ENCODE peak calls at places on chromosomes 12 and 14, in four cellular contexts. One of them, this sample, is unnamed.

GRCh38 chr14:35827678-35828472 is 1.7 kb downstream of the BRMS1L start:
- DNase-seq in activated T-helper 1 cell treated with anti-CD3 and anti-CD28 coated beads, Interleukin-12 subunit alpha, Interleukin-12 subunit beta, Interleukin-2, Interleukin-4 antibody, amounts not matched to agents 30 ng/mL and 10 ng/mL and 1 ng/mL, durations not matched to agents 14 hours and 24 hours and 36 hours: no peak
- DNase-seq in activated naive CD8-positive, alpha-beta T cell treated with anti-CD3 and anti-CD28 coated beads, Interleukin-2, amount 50 U/mL, for 24 hours: no peak
- DNase-seq in CD14-positive monocyte: no peak
- DNase-seq in this sample: no peak

GRCh38 chr14:83483063-83483462 is 1949.4 kb upstream of the SEL1L start:
- DNase-seq in activated T-helper 1 cell treated with anti-CD3 and anti-CD28 coated beads, Interleukin-12 subunit alpha, Interleukin-12 subunit beta, Interleukin-2, Interleukin-4 antibody, amounts not matched to agents 30 ng/mL and 10 ng/mL and 1 ng/mL, durations not matched to agents 14 hours and 24 hours and 36 hours: no peak
- DNase-seq in activated naive CD8-positive, alpha-beta T cell treated with anti-CD3 and anti-CD28 coated beads, Interleukin-2, amount 50 U/mL, for 24 hours: no peak
- DNase-seq in CD14-positive monocyte: no peak
- DNase-seq in this sample: no peak

GRCh38 chr14:32469388-32470160 is 140.5 kb downstream of the AKAP6 start:
- DNase-seq in activated T-helper 1 cell treated with anti-CD3 and anti-CD28 coated beads, Interleukin-12 subunit alpha, Interleukin-12 subunit beta, Interleukin-2, Interleukin-4 antibody, amounts not matched to agents 30 ng/mL and 10 ng/mL and 1 ng/mL, durations not matched to agents 14 hours and 24 hours and 36 hours: no peak
- DNase-seq in activated naive CD8-positive, alpha-beta T cell treated with anti-CD3 and anti-CD28 coated beads, Interleukin-2, amount 50 U/mL, for 24 hours: no peak
- DNase-seq in CD14-positive monocyte: no peak
- DNase-seq in this sample: no peak

GRCh38 chr12:46402861-46403731 is 30.5 kb upstream of the SLC38A2 start:
- DNase-seq in activated T-helper 1 cell treated with anti-CD3 and anti-CD28 coated beads, Interleukin-12 subunit alpha, Interleukin-12 subunit beta, Interleukin-2, Interleukin-4 antibody, amounts not matched to agents 30 ng/mL and 10 ng/mL and 1 ng/mL, durations not matched to agents 14 hours and 24 hours and 36 hours: no peak
- DNase-seq in activated naive CD8-positive, alpha-beta T cell treated with anti-CD3 and anti-CD28 coated beads, Interleukin-2, amount 50 U/mL, for 24 hours: no peak
- DNase-seq in CD14-positive monocyte: no peak
- DNase-seq in this sample: no peak

GRCh38 chr14:91063119-91063518 is 2.7 kb upstream of the RPS6KA5 start:
- DNase-seq in activated T-helper 1 cell treated with anti-CD3 and anti-CD28 coated beads, Interleukin-12 subunit alpha, Interleukin-12 subunit beta, Interleukin-2, Interleukin-4 antibody, amounts not matched to agents 30 ng/mL and 10 ng/mL and 1 ng/mL, durations not matched to agents 14 hours and 24 hours and 36 hours: peak
- DNase-seq in activated naive CD8-positive, alpha-beta T cell treated with anti-CD3 and anti-CD28 coated beads, Interleukin-2, amount 50 U/mL, for 24 hours: no peak
- DNase-seq in CD14-positive monocyte: no peak
- DNase-seq in this sample: peak

GRCh38 chr12:79331870-79332269 is 358.9 kb downstream of the PAWR start:
- DNase-seq in activated T-helper 1 cell treated with anti-CD3 and anti-CD28 coated beads, Interleukin-12 subunit alpha, Interleukin-12 subunit beta, Interleukin-2, Interleukin-4 antibody, amounts not matched to agents 30 ng/mL and 10 ng/mL and 1 ng/mL, durations not matched to agents 14 hours and 24 hours and 36 hours: no peak
- DNase-seq in activated naive CD8-positive, alpha-beta T cell treated with anti-CD3 and anti-CD28 coated beads, Interleukin-2, amount 50 U/mL, for 24 hours: no peak
- DNase-seq in CD14-positive monocyte: no peak
- DNase-seq in this sample: no peak

GRCh38 chr12:3604750-3605638 is 114.0 kb downstream of the PRMT8 start:
- DNase-seq in activated T-helper 1 cell treated with anti-CD3 and anti-CD28 coated beads, Interleukin-12 subunit alpha, Interleukin-12 subunit beta, Interleukin-2, Interleukin-4 antibody, amounts not matched to agents 30 ng/mL and 10 ng/mL and 1 ng/mL, durations not matched to agents 14 hours and 24 hours and 36 hours: no peak
- DNase-seq in activated naive CD8-positive, alpha-beta T cell treated with anti-CD3 and anti-CD28 coated beads, Interleukin-2, amount 50 U/mL, for 24 hours: no peak
- DNase-seq in CD14-positive monocyte: no peak
- DNase-seq in this sample: no peak

GRCh38 chr12:124940393-124941169 is 26.1 kb upstream of the UBC start:
- DNase-seq in activated T-helper 1 cell treated with anti-CD3 and anti-CD28 coated beads, Interleukin-12 subunit alpha, Interleukin-12 subunit beta, Interleukin-2, Interleukin-4 antibody, amounts not matched to agents 30 ng/mL and 10 ng/mL and 1 ng/mL, durations not matched to agents 14 hours and 24 hours and 36 hours: peak
- DNase-seq in activated naive CD8-positive, alpha-beta T cell treated with anti-CD3 and anti-CD28 coated beads, Interleukin-2, amount 50 U/mL, for 24 hours: peak
- DNase-seq in CD14-positive monocyte: peak
- DNase-seq in this sample: no peak

GRCh38 chr14:103880986-103881926 is 33.9 kb upstream of the PPP1R13B start:
- DNase-seq in activated T-helper 1 cell treated with anti-CD3 and anti-CD28 coated beads, Interleukin-12 subunit alpha, Interleukin-12 subunit beta, Interleukin-2, Interleukin-4 antibody, amounts not matched to agents 30 ng/mL and 10 ng/mL and 1 ng/mL, durations not matched to agents 14 hours and 24 hours and 36 hours: no peak
- DNase-seq in activated naive CD8-positive, alpha-beta T cell treated with anti-CD3 and anti-CD28 coated beads, Interleukin-2, amount 50 U/mL, for 24 hours: no peak
- DNase-seq in CD14-positive monocyte: no peak
- DNase-seq in this sample: no peak

GRCh38 chr14:59098377-59098776 is 90.1 kb upstream of the DAAM1 start:
- DNase-seq in activated T-helper 1 cell treated with anti-CD3 and anti-CD28 coated beads, Interleukin-12 subunit alpha, Interleukin-12 subunit beta, Interleukin-2, Interleukin-4 antibody, amounts not matched to agents 30 ng/mL and 10 ng/mL and 1 ng/mL, durations not matched to agents 14 hours and 24 hours and 36 hours: no peak
- DNase-seq in activated naive CD8-positive, alpha-beta T cell treated with anti-CD3 and anti-CD28 coated beads, Interleukin-2, amount 50 U/mL, for 24 hours: no peak
- DNase-seq in CD14-positive monocyte: no peak
- DNase-seq in this sample: no peak

GRCh38 chr12:18752280-18752920 is 14.5 kb downstream of the CAPZA3 start:
- DNase-seq in activated T-helper 1 cell treated with anti-CD3 and anti-CD28 coated beads, Interleukin-12 subunit alpha, Interleukin-12 subunit beta, Interleukin-2, Interleukin-4 antibody, amounts not matched to agents 30 ng/mL and 10 ng/mL and 1 ng/mL, durations not matched to agents 14 hours and 24 hours and 36 hours: no peak
- DNase-seq in activated naive CD8-positive, alpha-beta T cell treated with anti-CD3 and anti-CD28 coated beads, Interleukin-2, amount 50 U/mL, for 24 hours: no peak
- DNase-seq in CD14-positive monocyte: no peak
- DNase-seq in this sample: no peak

GRCh38 chr12:71846322-71846940 is 6.9 kb downstream of the TBC1D15 start:
- DNase-seq in activated T-helper 1 cell treated with anti-CD3 and anti-CD28 coated beads, Interleukin-12 subunit alpha, Interleukin-12 subunit beta, Interleukin-2, Interleukin-4 antibody, amounts not matched to agents 30 ng/mL and 10 ng/mL and 1 ng/mL, durations not matched to agents 14 hours and 24 hours and 36 hours: no peak
- DNase-seq in activated naive CD8-positive, alpha-beta T cell treated with anti-CD3 and anti-CD28 coated beads, Interleukin-2, amount 50 U/mL, for 24 hours: no peak
- DNase-seq in CD14-positive monocyte: no peak
- DNase-seq in this sample: no peak

GRCh38 chr12:85874064-85874463 is at the start of gene NTS:
- DNase-seq in activated T-helper 1 cell treated with anti-CD3 and anti-CD28 coated beads, Interleukin-12 subunit alpha, Interleukin-12 subunit beta, Interleukin-2, Interleukin-4 antibody, amounts not matched to agents 30 ng/mL and 10 ng/mL and 1 ng/mL, durations not matched to agents 14 hours and 24 hours and 36 hours: no peak
- DNase-seq in activated naive CD8-positive, alpha-beta T cell treated with anti-CD3 and anti-CD28 coated beads, Interleukin-2, amount 50 U/mL, for 24 hours: no peak
- DNase-seq in CD14-positive monocyte: no peak
- DNase-seq in this sample: no peak

GRCh38 chr12:70555081-70555480 is 82.1 kb downstream of the PTPRB start:
- DNase-seq in activated T-helper 1 cell treated with anti-CD3 and anti-CD28 coated beads, Interleukin-12 subunit alpha, Interleukin-12 subunit beta, Interleukin-2, Interleukin-4 antibody, amounts not matched to agents 30 ng/mL and 10 ng/mL and 1 ng/mL, durations not matched to agents 14 hours and 24 hours and 36 hours: no peak
- DNase-seq in activated naive CD8-positive, alpha-beta T cell treated with anti-CD3 and anti-CD28 coated beads, Interleukin-2, amount 50 U/mL, for 24 hours: no peak
- DNase-seq in CD14-positive monocyte: no peak
- DNase-seq in this sample: no peak

GRCh38 chr14:22657861-22658260 is 13.7 kb upstream of the OR6J1 start:
- DNase-seq in activated T-helper 1 cell treated with anti-CD3 and anti-CD28 coated beads, Interleukin-12 subunit alpha, Interleukin-12 subunit beta, Interleukin-2, Interleukin-4 antibody, amounts not matched to agents 30 ng/mL and 10 ng/mL and 1 ng/mL, durations not matched to agents 14 hours and 24 hours and 36 hours: no peak
- DNase-seq in activated naive CD8-positive, alpha-beta T cell treated with anti-CD3 and anti-CD28 coated beads, Interleukin-2, amount 50 U/mL, for 24 hours: no peak
- DNase-seq in CD14-positive monocyte: no peak
- DNase-seq in this sample: no peak

GRCh38 chr12:56521590-56522371 is at the start of gene RBMS2:
- DNase-seq in activated T-helper 1 cell treated with anti-CD3 and anti-CD28 coated beads, Interleukin-12 subunit alpha, Interleukin-12 subunit beta, Interleukin-2, Interleukin-4 antibody, amounts not matched to agents 30 ng/mL and 10 ng/mL and 1 ng/mL, durations not matched to agents 14 hours and 24 hours and 36 hours: peak
- DNase-seq in activated naive CD8-positive, alpha-beta T cell treated with anti-CD3 and anti-CD28 coated beads, Interleukin-2, amount 50 U/mL, for 24 hours: peak
- DNase-seq in CD14-positive monocyte: no peak
- DNase-seq in this sample: peak

GRCh38 chr12:126742326-126742725 is 1524.6 kb upstream of the TMEM132C start:
- DNase-seq in activated T-helper 1 cell treated with anti-CD3 and anti-CD28 coated beads, Interleukin-12 subunit alpha, Interleukin-12 subunit beta, Interleukin-2, Interleukin-4 antibody, amounts not matched to agents 30 ng/mL and 10 ng/mL and 1 ng/mL, durations not matched to agents 14 hours and 24 hours and 36 hours: no peak
- DNase-seq in activated naive CD8-positive, alpha-beta T cell treated with anti-CD3 and anti-CD28 coated beads, Interleukin-2, amount 50 U/mL, for 24 hours: no peak
- DNase-seq in CD14-positive monocyte: no peak
- DNase-seq in this sample: no peak

GRCh38 chr12:3624273-3624672 is 128.6 kb downstream of the CRACR2A start:
- DNase-seq in activated T-helper 1 cell treated with anti-CD3 and anti-CD28 coated beads, Interleukin-12 subunit alpha, Interleukin-12 subunit beta, Interleukin-2, Interleukin-4 antibody, amounts not matched to agents 30 ng/mL and 10 ng/mL and 1 ng/mL, durations not matched to agents 14 hours and 24 hours and 36 hours: no peak
- DNase-seq in activated naive CD8-positive, alpha-beta T cell treated with anti-CD3 and anti-CD28 coated beads, Interleukin-2, amount 50 U/mL, for 24 hours: no peak
- DNase-seq in CD14-positive monocyte: no peak
- DNase-seq in this sample: no peak

GRCh38 chr14:95398630-95399547 is 79.2 kb upstream of the CLMN start:
- DNase-seq in activated T-helper 1 cell treated with anti-CD3 and anti-CD28 coated beads, Interleukin-12 subunit alpha, Interleukin-12 subunit beta, Interleukin-2, Interleukin-4 antibody, amounts not matched to agents 30 ng/mL and 10 ng/mL and 1 ng/mL, durations not matched to agents 14 hours and 24 hours and 36 hours: no peak
- DNase-seq in activated naive CD8-positive, alpha-beta T cell treated with anti-CD3 and anti-CD28 coated beads, Interleukin-2, amount 50 U/mL, for 24 hours: no peak
- DNase-seq in CD14-positive monocyte: no peak
- DNase-seq in this sample: no peak

GRCh38 chr12:92434607-92435025 is 268.2 kb upstream of the PLEKHG7 start:
- DNase-seq in activated T-helper 1 cell treated with anti-CD3 and anti-CD28 coated beads, Interleukin-12 subunit alpha, Interleukin-12 subunit beta, Interleukin-2, Interleukin-4 antibody, amounts not matched to agents 30 ng/mL and 10 ng/mL and 1 ng/mL, durations not matched to agents 14 hours and 24 hours and 36 hours: no peak
- DNase-seq in activated naive CD8-positive, alpha-beta T cell treated with anti-CD3 and anti-CD28 coated beads, Interleukin-2, amount 50 U/mL, for 24 hours: no peak
- DNase-seq in CD14-positive monocyte: no peak
- DNase-seq in this sample: no peak

GRCh38 chr12:92210062-92210461 is 64.4 kb upstream of the BTG1 start:
- DNase-seq in activated T-helper 1 cell treated with anti-CD3 and anti-CD28 coated beads, Interleukin-12 subunit alpha, Interleukin-12 subunit beta, Interleukin-2, Interleukin-4 antibody, amounts not matched to agents 30 ng/mL and 10 ng/mL and 1 ng/mL, durations not matched to agents 14 hours and 24 hours and 36 hours: no peak
- DNase-seq in activated naive CD8-positive, alpha-beta T cell treated with anti-CD3 and anti-CD28 coated beads, Interleukin-2, amount 50 U/mL, for 24 hours: no peak
- DNase-seq in CD14-positive monocyte: no peak
- DNase-seq in this sample: no peak

GRCh38 chr14:101819251-101819990 is 57.9 kb downstream of the PPP2R5C start:
- DNase-seq in activated T-helper 1 cell treated with anti-CD3 and anti-CD28 coated beads, Interleukin-12 subunit alpha, Interleukin-12 subunit beta, Interleukin-2, Interleukin-4 antibody, amounts not matched to agents 30 ng/mL and 10 ng/mL and 1 ng/mL, durations not matched to agents 14 hours and 24 hours and 36 hours: peak
- DNase-seq in activated naive CD8-positive, alpha-beta T cell treated with anti-CD3 and anti-CD28 coated beads, Interleukin-2, amount 50 U/mL, for 24 hours: peak
- DNase-seq in CD14-positive monocyte: no peak
- DNase-seq in this sample: no peak

GRCh38 chr14:61891251-61891650 is 129.0 kb downstream of the SNAPC1 start:
- DNase-seq in activated T-helper 1 cell treated with anti-CD3 and anti-CD28 coated beads, Interleukin-12 subunit alpha, Interleukin-12 subunit beta, Interleukin-2, Interleukin-4 antibody, amounts not matched to agents 30 ng/mL and 10 ng/mL and 1 ng/mL, durations not matched to agents 14 hours and 24 hours and 36 hours: no peak
- DNase-seq in activated naive CD8-positive, alpha-beta T cell treated with anti-CD3 and anti-CD28 coated beads, Interleukin-2, amount 50 U/mL, for 24 hours: no peak
- DNase-seq in CD14-positive monocyte: no peak
- DNase-seq in this sample: no peak

GRCh38 chr12:11641522-11641921 is 8.0 kb upstream of the ETV6 start:
- DNase-seq in activated T-helper 1 cell treated with anti-CD3 and anti-CD28 coated beads, Interleukin-12 subunit alpha, Interleukin-12 subunit beta, Interleukin-2, Interleukin-4 antibody, amounts not matched to agents 30 ng/mL and 10 ng/mL and 1 ng/mL, durations not matched to agents 14 hours and 24 hours and 36 hours: no peak
- DNase-seq in activated naive CD8-positive, alpha-beta T cell treated with anti-CD3 and anti-CD28 coated beads, Interleukin-2, amount 50 U/mL, for 24 hours: no peak
- DNase-seq in CD14-positive monocyte: no peak
- DNase-seq in this sample: no peak

GRCh38 chr14:77561881-77562280 is 54.6 kb downstream of the SPTLC2 start:
- DNase-seq in activated T-helper 1 cell treated with anti-CD3 and anti-CD28 coated beads, Interleukin-12 subunit alpha, Interleukin-12 subunit beta, Interleukin-2, Interleukin-4 antibody, amounts not matched to agents 30 ng/mL and 10 ng/mL and 1 ng/mL, durations not matched to agents 14 hours and 24 hours and 36 hours: no peak
- DNase-seq in activated naive CD8-positive, alpha-beta T cell treated with anti-CD3 and anti-CD28 coated beads, Interleukin-2, amount 50 U/mL, for 24 hours: no peak
- DNase-seq in CD14-positive monocyte: no peak
- DNase-seq in this sample: no peak

GRCh38 chr12:9941838-9942237 is 9.7 kb upstream of the CLEC2A start:
- DNase-seq in activated T-helper 1 cell treated with anti-CD3 and anti-CD28 coated beads, Interleukin-12 subunit alpha, Interleukin-12 subunit beta, Interleukin-2, Interleukin-4 antibody, amounts not matched to agents 30 ng/mL and 10 ng/mL and 1 ng/mL, durations not matched to agents 14 hours and 24 hours and 36 hours: no peak
- DNase-seq in activated naive CD8-positive, alpha-beta T cell treated with anti-CD3 and anti-CD28 coated beads, Interleukin-2, amount 50 U/mL, for 24 hours: no peak
- DNase-seq in CD14-positive monocyte: no peak
- DNase-seq in this sample: no peak

GRCh38 chr12:69471667-69472385 is 1.6 kb downstream of the FRS2 start:
- DNase-seq in activated T-helper 1 cell treated with anti-CD3 and anti-CD28 coated beads, Interleukin-12 subunit alpha, Interleukin-12 subunit beta, Interleukin-2, Interleukin-4 antibody, amounts not matched to agents 30 ng/mL and 10 ng/mL and 1 ng/mL, durations not matched to agents 14 hours and 24 hours and 36 hours: no peak
- DNase-seq in activated naive CD8-positive, alpha-beta T cell treated with anti-CD3 and anti-CD28 coated beads, Interleukin-2, amount 50 U/mL, for 24 hours: no peak
- DNase-seq in CD14-positive monocyte: no peak
- DNase-seq in this sample: no peak

GRCh38 chr12:80698847-80699542 is 8.4 kb upstream of the MYF6 start:
- DNase-seq in activated T-helper 1 cell treated with anti-CD3 and anti-CD28 coated beads, Interleukin-12 subunit alpha, Interleukin-12 subunit beta, Interleukin-2, Interleukin-4 antibody, amounts not matched to agents 30 ng/mL and 10 ng/mL and 1 ng/mL, durations not matched to agents 14 hours and 24 hours and 36 hours: no peak
- DNase-seq in activated naive CD8-positive, alpha-beta T cell treated with anti-CD3 and anti-CD28 coated beads, Interleukin-2, amount 50 U/mL, for 24 hours: no peak
- DNase-seq in CD14-positive monocyte: no peak
- DNase-seq in this sample: no peak

GRCh38 chr12:127926004-127926403 is 341.0 kb upstream of the TMEM132C start:
- DNase-seq in activated T-helper 1 cell treated with anti-CD3 and anti-CD28 coated beads, Interleukin-12 subunit alpha, Interleukin-12 subunit beta, Interleukin-2, Interleukin-4 antibody, amounts not matched to agents 30 ng/mL and 10 ng/mL and 1 ng/mL, durations not matched to agents 14 hours and 24 hours and 36 hours: no peak
- DNase-seq in activated naive CD8-positive, alpha-beta T cell treated with anti-CD3 and anti-CD28 coated beads, Interleukin-2, amount 50 U/mL, for 24 hours: no peak
- DNase-seq in CD14-positive monocyte: no peak
- DNase-seq in this sample: no peak

GRCh38 chr14:75604979-75605825 is 26.8 kb downstream of the FLVCR2 start:
- DNase-seq in activated T-helper 1 cell treated with anti-CD3 and anti-CD28 coated beads, Interleukin-12 subunit alpha, Interleukin-12 subunit beta, Interleukin-2, Interleukin-4 antibody, amounts not matched to agents 30 ng/mL and 10 ng/mL and 1 ng/mL, durations not matched to agents 14 hours and 24 hours and 36 hours: no peak
- DNase-seq in activated naive CD8-positive, alpha-beta T cell treated with anti-CD3 and anti-CD28 coated beads, Interleukin-2, amount 50 U/mL, for 24 hours: no peak
- DNase-seq in CD14-positive monocyte: peak
- DNase-seq in this sample: peak

GRCh38 chr14:100891051-100891450 is 12.5 kb downstream of the RTL1 start:
- DNase-seq in activated T-helper 1 cell treated with anti-CD3 and anti-CD28 coated beads, Interleukin-12 subunit alpha, Interleukin-12 subunit beta, Interleukin-2, Interleukin-4 antibody, amounts not matched to agents 30 ng/mL and 10 ng/mL and 1 ng/mL, durations not matched to agents 14 hours and 24 hours and 36 hours: no peak
- DNase-seq in activated naive CD8-positive, alpha-beta T cell treated with anti-CD3 and anti-CD28 coated beads, Interleukin-2, amount 50 U/mL, for 24 hours: no peak
- DNase-seq in CD14-positive monocyte: peak
- DNase-seq in this sample: no peak

GRCh38 chr14:103735815-103736545 is 20.4 kb downstream of the ZFYVE21 start:
- DNase-seq in activated T-helper 1 cell treated with anti-CD3 and anti-CD28 coated beads, Interleukin-12 subunit alpha, Interleukin-12 subunit beta, Interleukin-2, Interleukin-4 antibody, amounts not matched to agents 30 ng/mL and 10 ng/mL and 1 ng/mL, durations not matched to agents 14 hours and 24 hours and 36 hours: no peak
- DNase-seq in activated naive CD8-positive, alpha-beta T cell treated with anti-CD3 and anti-CD28 coated beads, Interleukin-2, amount 50 U/mL, for 24 hours: no peak
- DNase-seq in CD14-positive monocyte: no peak
- DNase-seq in this sample: no peak

GRCh38 chr12:34399631-34400422 is 377.5 kb downstream of the ALG10 start:
- DNase-seq in activated T-helper 1 cell treated with anti-CD3 and anti-CD28 coated beads, Interleukin-12 subunit alpha, Interleukin-12 subunit beta, Interleukin-2, Interleukin-4 antibody, amounts not matched to agents 30 ng/mL and 10 ng/mL and 1 ng/mL, durations not matched to agents 14 hours and 24 hours and 36 hours: no peak
- DNase-seq in activated naive CD8-positive, alpha-beta T cell treated with anti-CD3 and anti-CD28 coated beads, Interleukin-2, amount 50 U/mL, for 24 hours: no peak
- DNase-seq in CD14-positive monocyte: peak
- DNase-seq in this sample: no peak

This sample was measured in SIG-M5.